ENCODE peak calls at places on chromosomes 6 and 20, in four cellular contexts. M is right atrium auricular region, N is posterior cingulate gyrus, F is kidney. D is an unnamed sample.

GRCh38 chr20:57205625-57206219 is 60.7 kb downstream of the BMP7 start:
- DNase-seq in M (no peak), N (no peak), F (no peak), D (no peak)

GRCh38 chr6:25942561-25943147 is 12.2 kb upstream of the SLC17A2 start:
- DNase-seq in M (no peak), N (no peak), F (no peak), D (no peak)

GRCh38 chr6:3001773-3002293 is 2.1 kb downstream of the NQO2 start:
- DNase-seq in M (no peak), N (no peak), F (no peak), D (peak; percentile 35)

GRCh38 chr6:36769161-36769675 is 70.0 kb downstream of the CPNE5 start:
- DNase-seq in M (no peak), N (no peak), F (no peak), D (no peak)

GRCh38 chr6:138576303-138576702 is 77.0 kb upstream of the NHSL1 start:
- DNase-seq in M (no peak), N (no peak), F (no peak), D (no peak)

GRCh38 chr6:31210119-31210518 is 39.6 kb upstream of the POU5F1 start:
- DNase-seq in M (no peak), N (no peak), F (no peak), D (no peak)

GRCh38 chr20:32648761-32649615 is 24.8 kb downstream of the C20orf203 start:
- DNase-seq in M (no peak), N (no peak), F (no peak), D (no peak)

GRCh38 chr6:169326067-169326799 is 72.6 kb upstream of the THBS2 start:
- DNase-seq in M (no peak), N (peak; percentile 67), F (no peak), D (peak; percentile 79)

GRCh38 chr6:25472314-25472713 is 179.7 kb upstream of the SCGN start:
- DNase-seq in M (no peak), N (no peak), F (no peak), D (no peak)

GRCh38 chr6:44223471-44224153 is at the start of gene SLC29A1:
- DNase-seq in M (no peak), N (peak; percentile 68), F (peak; percentile 93), D (peak; percentile 94)

GRCh38 chr20:8144282-8145245 is 12.5 kb downstream of the PLCB1 start:
- DNase-seq in M (no peak), N (no peak), F (no peak), D (no peak)

GRCh38 chr6:99606670-99607415 is at the start of gene PRDM13:
- DNase-seq in M (no peak), N (no peak), F (no peak), D (no peak)

GRCh38 chr6:26232950-26233607 is 131.9 kb upstream of the BTN3A2 start:
- DNase-seq in M (no peak), N (no peak), F (no peak), D (peak; percentile 69)

GRCh38 chr6:29791786-29792122 is 35.9 kb upstream of the HLA-G start:
- DNase-seq in M (no peak), N (no peak), F (no peak), D (no peak)

GRCh38 chr20:59403261-59403961 is 103.0 kb downstream of the EDN3 start:
- DNase-seq in M (no peak), N (peak; percentile 69), F (no peak), D (peak; percentile 83)

GRCh38 chr6:153449279-153449678 is 318.2 kb upstream of the RGS17 start:
- DNase-seq in M (no peak), N (no peak), F (no peak), D (no peak)

GRCh38 chr20:50351541-50351940 is 158.6 kb upstream of the PTPN1 start:
- DNase-seq in M (no peak), N (no peak), F (peak; percentile 14), D (no peak)

GRCh38 chr6:20542927-20543602 is 8.8 kb downstream of the CDKAL1 start:
- DNase-seq in M (no peak), N (no peak), F (no peak), D (no peak)